ENCODE peak calls at places on chromosomes 4 and X, in four cellular contexts. A, I, O and M are unnamed samples. For H3K4me1 and H3K9me3, the result is how much of the 10 kb centered on the place peaks cover.

GRCh38 chr4:67918428-67918827 is 34.6 kb upstream of the TMPRSS11D start:
- DNase-seq in A (peak), I (no peak), O (no peak), M (no peak)

GRCh38 chr4:147244786-147245185 is 236.1 kb upstream of the EDNRA start:
- DNase-seq in A (no peak), I (no peak), O (no peak), M (no peak)

GRCh38 chr4:15562114-15562513 is 92.4 kb downstream of the CC2D2A start:
- DNase-seq in A (no peak), I (no peak), O (no peak), M (no peak)

GRCh38 chrX:16223385-16223784 is 56.1 kb downstream of the MAGEB17 start:
- DNase-seq in A (no peak), I (no peak), O (no peak), M (no peak)

GRCh38 chrX:97751735-97752134 is 868.0 kb downstream of the RPA4 start:
- DNase-seq in A (no peak), I (no peak), O (no peak), M (no peak)

GRCh38 chr4:128635141-128635911 is 174.2 kb upstream of the JADE1 start:
- DNase-seq in A (peak), I (no peak), O (peak), M (no peak)

GRCh38 chr4:185656467-185656890 is 121.2 kb upstream of the PDLIM3 start:
- DNase-seq in A (no peak), I (peak), O (no peak), M (no peak)

GRCh38 chrX:147916375-147916968 is 4.8 kb downstream of the FMR1 start:
- DNase-seq in A (no peak), I (no peak), O (no peak), M (no peak)

GRCh38 chr4:140309124-140309870 is 64.1 kb upstream of the SCOC start:
- DNase-seq in A (no peak), I (no peak), O (no peak), M (no peak)

GRCh38 chrX:39984191-39984956 is 113.4 kb downstream of the BCOR start:
- DNase-seq in A (peak), I (no peak), O (no peak), M (peak)

GRCh38 chrX:1239681-1240142 is 27.3 kb upstream of the CRLF2 start:
- DNase-seq in A (peak), I (no peak), O (no peak), M (peak)

GRCh38 chr4:171601091-171601490 is 212.1 kb upstream of the GALNTL6 start:
- DNase-seq in A (no peak), I (no peak), O (no peak), M (no peak)

GRCh38 chr4:105137460-105137859 is 9.2 kb upstream of the TET2 start:
- DNase-seq in A (no peak), I (no peak), O (no peak), M (no peak)

GRCh38 chr4:101238706-101239105 is 108.6 kb downstream of the PPP3CA start:
- DNase-seq in A (no peak), I (no peak), O (no peak), M (no peak)

DNA sequence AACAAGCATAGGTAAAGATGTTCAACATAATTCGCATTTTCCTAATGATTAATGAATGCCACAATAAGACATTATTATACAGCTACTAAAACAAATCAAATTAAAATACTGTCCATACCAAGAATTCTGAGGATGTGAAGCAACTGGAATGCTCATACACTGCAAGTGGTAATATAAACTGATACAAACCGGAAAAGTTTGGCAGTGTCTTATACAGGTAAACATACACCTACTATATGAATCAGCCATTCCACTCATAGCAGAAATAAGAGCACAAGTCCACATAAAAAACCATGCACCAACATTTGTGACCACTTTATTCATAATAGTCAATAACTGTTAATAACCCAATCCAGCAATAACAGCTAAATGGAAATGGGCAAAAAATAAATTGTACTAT is 79.3 kb downstream of the FBXW7 start:
- DNase-seq in A (no peak), I (no peak), O (no peak), M (no peak)
- TF ChIP-seq HDAC6 in A (no peak), I (no peak), O (no peak), M (no peak)

GRCh38 chrX:150199803-150200202 is 163.3 kb upstream of the MAMLD1 start:
- DNase-seq in A (no peak), I (no peak), O (no peak), M (no peak)
- H3K4me1 ChIP-seq in A (under half), I (under half), O (under half), M (under half)

GRCh38 chr4:161010227-161010626 is 1153.6 kb downstream of the FSTL5 start:
- DNase-seq in A (no peak), I (no peak), O (no peak), M (no peak)
- H3K9me3 ChIP-seq in A (under half), I (under half), O (under half), M (under half)

GRCh38 chrX:133776072-133776471 is 209.3 kb downstream of the GPC3 start:
- DNase-seq in A (peak), I (peak), O (no peak), M (no peak)
- TF ChIP-seq HDAC6 in A (no peak), I (no peak), O (no peak), M (no peak)

GRCh38 chrX:53594354-53594753 is 92.2 kb downstream of the HUWE1 start:
- DNase-seq in A (no peak), I (no peak), O (peak), M (no peak)
- H3K4me1 ChIP-seq in A (under half), I (under half), O (under half), M (under half)

GRCh38 chrX:151954730-151955129 is 19.7 kb downstream of the GABRE start:
- DNase-seq in A (no peak), I (no peak), O (no peak), M (no peak)
- H3K9me3 ChIP-seq in A (under half), I (under half), O (under half), M (under half)

GRCh38 chrX:142089193-142089592 is 115.9 kb downstream of the MAGEC2 start:
- DNase-seq in A (no peak), I (no peak), O (no peak), M (no peak)
- TF ChIP-seq HDAC6 in A (no peak), I (no peak), O (no peak), M (no peak)

GRCh38 chr4:182562350-182562749 is 319.1 kb downstream of the TENM3 start:
- DNase-seq in A (no peak), I (no peak), O (no peak), M (no peak)
- H3K4me1 ChIP-seq in A (under half), I (under half), O (under half), M (under half)

GRCh38 chr4:1092983-1093361 is 20.4 kb downstream of the RNF212 start:
- DNase-seq in A (no peak), I (no peak), O (no peak), M (no peak)
- H3K9me3 ChIP-seq in A (under half), I (under half), O (under half), M (under half)

GRCh38 chrX:136204571-136204970 is 46.6 kb downstream of the MAP7D3 start:
- DNase-seq in A (no peak), I (no peak), O (no peak), M (no peak)
- TF ChIP-seq HDAC6 in A (no peak), I (no peak), O (no peak), M (no peak)